ENCODE peak calls at places on chromosomes 5 and 9, in seven cellular contexts. H is tibial nerve; L is psoas muscle; P is CD4-positive, alpha-beta T cell; F is thoracic aorta; N is thyroid gland; D is tibial artery. A is an unnamed sample.
A peak's percentile ranks its signal among the peaks of the same experiment; 100 is the strongest.

GRCh38 chr5:181099453-181100086 is 31.4 kb downstream of the OR2V1 start:
- DNase-seq in H (no peak), L (no peak), P (no peak), F (no peak), N (no peak), D (peak; percentile 50), A (no peak)

GRCh38 chr9:19233344-19233743 is 2.9 kb downstream of the DENND4C start:
- DNase-seq in H (no peak), L (no peak), P (no peak), F (no peak), N (peak; percentile 15), D (no peak), A (no peak)

GRCh38 chr9:110058304-110058953 is 149.5 kb downstream of the C9orf152 start:
- DNase-seq in H (peak; percentile 50), L (peak; percentile 29), P (peak; percentile 30), F (no peak), N (peak; percentile 63), D (no peak), A (no peak)

GRCh38 chr5:29794146-29794787 is 1399.2 kb upstream of the CDH6 start:
- DNase-seq in H (no peak), L (no peak), P (no peak), F (no peak), N (no peak), D (no peak), A (no peak)

GRCh38 chr9:38619556-38620447 is 594 bp downstream of the ANKRD18A start:
- DNase-seq in H (no peak), L (no peak), P (no peak), F (no peak), N (peak; percentile 38), D (no peak), A (peak; percentile 25)

GRCh38 chr5:133117930-133118445 is 66.2 kb downstream of the HSPA4 start:
- DNase-seq in H (no peak), L (no peak), P (no peak), F (no peak), N (no peak), D (no peak), A (no peak)

GRCh38 chr9:130779153-130779855 is 55.8 kb upstream of the ABL1 start:
- DNase-seq in H (no peak), L (no peak), P (no peak), F (no peak), N (no peak), D (no peak), A (no peak)

GRCh38 chr5:5881294-5881693 is 458.8 kb downstream of the ICE1 start:
- DNase-seq in H (no peak), L (no peak), P (no peak), F (no peak), N (peak; percentile 5), D (no peak), A (no peak)

GRCh38 chr5:74766348-74766886 is 500 bp downstream of the GFM2 start:
- DNase-seq in H (peak; percentile 7), L (no peak), P (no peak), F (no peak), N (no peak), D (no peak), A (peak; percentile 48)

DNA sequence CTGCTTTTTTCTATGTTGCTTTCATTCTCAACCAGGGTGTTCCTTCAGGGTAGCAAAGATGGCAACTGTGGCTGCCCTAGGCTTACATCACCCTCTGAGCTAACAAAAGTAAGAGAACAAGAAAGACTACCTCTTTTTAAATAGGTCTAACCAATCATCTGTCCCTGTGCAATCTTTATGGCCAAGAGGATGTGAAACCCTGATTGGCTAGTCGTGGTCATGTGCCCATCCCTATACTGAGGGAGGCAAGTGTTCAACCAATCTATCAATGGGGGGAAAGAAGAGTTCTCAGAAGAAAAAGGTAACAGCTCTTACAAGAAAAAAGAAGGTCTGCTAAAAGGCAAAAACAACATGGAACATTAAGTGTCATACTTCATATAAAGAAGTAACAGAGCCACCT is 11.7 kb upstream of the SNCAIP start:
- DNase-seq in H (no peak), L (no peak), P (no peak), F (no peak), N (no peak), D (no peak), A (no peak)
- H3K27ac ChIP-seq in H (no peak overlapping the region), L (no peak overlapping the region), P (no peak overlapping the region), F (no peak overlapping the region), N (no peak overlapping the region), D (no peak overlapping the region), A (no peak overlapping the region)

GRCh38 chr5:141362719-141363118 is 1.2 kb upstream of the PCDHGA5 start:
- DNase-seq in H (no peak), L (no peak), P (no peak), F (no peak), N (no peak), D (no peak), A (no peak)

GRCh38 chr5:141360685-141361084 is 891 bp downstream of the PCDHGB2 start:
- DNase-seq in H (no peak), L (no peak), P (no peak), F (no peak), N (no peak), D (no peak), A (no peak)

GRCh38 chr5:141366016-141366896 is 2.3 kb downstream of the PCDHGA5 start:
- DNase-seq in H (no peak), L (no peak), P (no peak), F (no peak), N (no peak), D (no peak), A (no peak)

GRCh38 chr5:141359790-141360426 is at the start of gene PCDHGB2:
- DNase-seq in H (no peak), L (no peak), P (no peak), F (no peak), N (no peak), D (no peak), A (no peak)

DNA sequence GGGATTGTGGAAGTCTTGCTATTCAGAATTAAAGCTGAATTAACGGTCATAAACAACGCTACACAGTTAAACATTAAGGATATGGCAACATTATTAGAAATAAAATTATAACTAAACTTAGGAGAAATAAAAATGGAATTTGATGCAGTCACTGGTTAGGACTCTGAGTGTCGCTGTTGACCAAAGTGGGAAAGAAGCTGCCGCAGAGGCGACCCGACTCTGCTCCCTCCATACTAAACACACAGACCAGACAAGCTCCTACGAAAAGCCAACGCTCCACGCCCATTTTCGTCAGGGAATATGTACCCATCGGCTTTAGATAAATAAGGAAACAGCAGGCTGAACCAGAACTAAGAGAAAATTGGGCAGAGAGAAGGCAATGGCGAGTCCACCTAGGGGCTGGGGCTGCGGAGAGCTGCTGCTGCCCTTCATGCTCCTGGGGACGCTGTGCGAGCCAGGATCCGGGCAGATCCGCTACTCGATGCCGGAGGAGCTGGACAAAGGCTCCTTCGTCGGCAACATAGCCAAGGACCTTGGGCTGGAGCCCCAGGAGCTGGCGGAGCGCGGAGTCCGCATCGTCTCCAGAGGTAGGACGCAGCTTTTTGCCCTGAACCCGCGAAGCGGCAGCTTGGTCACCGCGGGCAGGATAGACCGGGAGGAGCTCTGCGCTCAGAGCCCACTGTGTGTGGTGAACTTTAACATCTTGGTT is at the start of gene PCDHGA5:
- DNase-seq in H (no peak), L (no peak), P (no peak), F (no peak), N (no peak), D (no peak), A (no peak)
- H3K27ac ChIP-seq in H (no peak within 1 kb of the TSS), L (no peak within 1 kb of the TSS), P (no peak within 1 kb of the TSS), F (no peak within 1 kb of the TSS), N (no peak within 1 kb of the TSS), D (no peak within 1 kb of the TSS), A (no peak within 1 kb of the TSS)

DNA sequence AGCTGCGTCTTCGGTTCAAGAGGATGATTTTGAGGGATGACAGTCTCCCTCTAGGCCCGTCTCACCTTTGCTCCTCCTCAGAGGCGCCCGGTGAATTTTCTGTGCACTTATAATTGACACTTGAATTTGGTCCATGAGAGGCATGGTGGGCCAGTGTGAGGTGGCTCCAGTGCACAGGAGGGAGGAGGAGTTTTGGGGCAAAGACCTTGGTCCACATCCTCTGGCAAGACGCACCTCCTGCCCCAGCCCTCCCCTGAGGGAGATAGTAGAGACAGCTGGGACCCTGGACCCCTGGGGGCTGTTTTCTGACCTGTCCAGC is 28.1 kb downstream of the FGD3 start:
- DNase-seq in H (no peak), L (no peak), P (no peak), F (no peak), N (no peak), D (no peak), A (no peak)
- H3K27ac ChIP-seq in H (no peak overlapping the region), L (no peak overlapping the region), P (peak overlapping the region; percentile 52), F (no peak overlapping the region), N (peak overlapping the region; percentile 84), D (no peak overlapping the region), A (no peak overlapping the region)

DNA sequence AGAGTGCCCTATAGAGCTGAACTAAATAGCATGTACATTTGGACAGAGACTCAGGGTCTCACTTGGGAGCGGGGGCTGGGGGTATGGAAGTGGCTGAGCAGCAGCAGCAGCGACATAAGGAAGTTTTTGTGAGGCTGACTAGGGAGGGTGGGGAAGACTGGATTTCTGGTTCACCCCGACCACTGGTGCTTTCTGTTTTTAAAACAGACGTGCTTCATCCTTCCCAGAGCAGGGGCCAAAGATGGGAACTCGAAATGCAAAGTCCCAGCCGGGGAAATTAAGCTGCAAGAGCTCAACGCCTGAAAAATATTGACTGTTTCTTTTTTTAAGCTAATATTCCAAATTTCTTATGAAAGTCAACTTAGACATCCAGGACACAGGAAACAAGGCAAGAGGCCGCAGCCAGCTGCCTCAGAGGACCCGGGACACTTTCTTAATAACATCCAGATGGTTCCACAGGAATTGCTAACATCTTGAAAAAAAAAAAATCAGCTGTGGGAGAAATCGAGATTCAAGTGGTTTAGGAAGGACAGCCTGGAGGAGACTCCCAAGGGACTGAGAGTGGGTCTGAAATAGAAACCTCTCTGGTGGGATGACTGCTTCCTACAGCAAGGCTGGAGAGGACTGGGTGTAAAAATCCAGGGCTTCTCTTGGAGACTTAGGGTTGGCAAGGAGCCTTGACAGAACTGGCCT is 145.0 kb downstream of the FGF1 start:
- DNase-seq in H (peak; percentile 18), L (peak; percentile 60), P (no peak), F (no peak), N (peak; percentile 9), D (no peak), A (no peak)
- H3K27ac ChIP-seq in H (no peak overlapping the region), L (peak overlapping the region; percentile 58), P (no peak overlapping the region), F (no peak overlapping the region), N (peak overlapping the region; percentile 41), D (peak overlapping the region; percentile 48), A (no peak overlapping the region)

GRCh38 chr9:34517185-34517584 is 5.6 kb downstream of the ENHO start:
- DNase-seq in H (no peak), L (no peak), P (no peak), F (no peak), N (no peak), D (peak; percentile 44), A (no peak)
- H3K27ac ChIP-seq in H (no peak overlapping the region), L (no peak overlapping the region), P (no peak overlapping the region), F (no peak overlapping the region), N (no peak overlapping the region), D (no peak overlapping the region), A (no peak overlapping the region)

GRCh38 chr9:68704804-68705635 is at the start of gene PIP5K1B:
- DNase-seq in H (no peak), L (peak; percentile 56), P (no peak), F (no peak), N (peak; percentile 66), D (peak; percentile 80), A (no peak)
- H3K27ac ChIP-seq in H (no peak within 1 kb of the TSS), L (peak within 1 kb of the TSS; percentile 80), P (no peak within 1 kb of the TSS), F (peak within 1 kb of the TSS; percentile 78), N (no peak within 1 kb of the TSS), D (peak within 1 kb of the TSS; percentile 78), A (no peak within 1 kb of the TSS)

GRCh38 chr5:117302473-117302872 is 727.9 kb upstream of the SEMA6A start:
- DNase-seq in H (no peak), L (no peak), P (no peak), F (no peak), N (no peak), D (no peak), A (no peak)
- H3K27ac ChIP-seq in H (no peak overlapping the region), L (no peak overlapping the region), P (no peak overlapping the region), F (no peak overlapping the region), N (no peak overlapping the region), D (no peak overlapping the region), A (no peak overlapping the region)

GRCh38 chr9:121294181-121294743 is 26.3 kb downstream of the GSN start:
- DNase-seq in H (no peak), L (peak; percentile 70), P (no peak), F (no peak), N (no peak), D (peak; percentile 86), A (no peak)
- H3K27ac ChIP-seq in H (peak overlapping the region; percentile 91), L (peak overlapping the region; percentile 81), P (no peak overlapping the region), F (peak overlapping the region; percentile 70), N (peak overlapping the region; percentile 94), D (peak overlapping the region; percentile 95), A (no peak overlapping the region)

A was measured in CD4-positive, alpha-beta memory T cell.